ENCODE peak calls at places on chromosomes 16 and 17, in ten cellular contexts. O, N, B, R, F, G, D, Y, T and S are unnamed samples. For H3K4me1, the result is how much of the 10 kb centered on the place peaks cover.

GRCh38 chr17:21359483-21359840 is 16.7 kb upstream of the KCNJ12 start:
- DNase-seq in B (no peak), N (no peak), D (no peak), T (no peak), R (no peak), G (no peak), Y (no peak), F (no peak), O (no peak), S (no peak)

GRCh38 chr17:47603830-47604229 is 45.9 kb upstream of the KPNB1 start:
- DNase-seq in G (no peak), D (no peak), Y (no peak), N (no peak), R (no peak), B (no peak), T (no peak), F (no peak), O (no peak), S (no peak)

GRCh38 chr16:55465077-55465896 is 13.7 kb upstream of the MMP2 start:
- DNase-seq in B (peak), G (peak), O (peak), D (peak), T (peak), R (peak), N (peak), F (peak), Y (peak), S (peak)

GRCh38 chr16:84930298-84931106 is 80.8 kb downstream of the ZDHHC7 start:
- DNase-seq in R (no peak), T (no peak), O (no peak), F (no peak), D (no peak), G (no peak), B (no peak), Y (no peak), N (no peak), S (no peak)

GRCh38 chr16:68319185-68319908 is 8.5 kb downstream of the PRMT7 start:
- DNase-seq in Y (no peak), O (no peak), G (no peak), R (no peak), N (no peak), T (no peak), F (no peak), B (no peak), D (no peak), S (no peak)

GRCh38 chr17:51000835-51001638 is 119.6 kb downstream of the SPAG9 start:
- DNase-seq in T (peak), G (peak), R (no peak), D (no peak), N (peak), O (no peak), B (peak), Y (no peak), F (no peak), S (peak)

GRCh38 chr17:76281573-76282371 is 16.6 kb downstream of the UBALD2 start:
- DNase-seq in Y (peak), F (no peak), O (no peak), T (no peak), R (no peak), B (no peak), G (peak), D (no peak), N (no peak), S (no peak)

GRCh38 chr16:695355-696089 is 5.3 kb upstream of the WDR24 start:
- DNase-seq in T (no peak), N (peak), G (no peak), F (peak), D (peak), R (no peak), O (no peak), Y (no peak), B (peak), S (peak)

GRCh38 chr16:57988929-57989328 is 11.5 kb downstream of the ZNF319 start:
- DNase-seq in B (no peak), N (peak), O (no peak), R (peak), D (no peak), F (no peak), G (no peak), T (no peak), Y (peak), S (no peak)

GRCh38 chr16:49503242-49504022 is 129.8 kb downstream of the C16orf78 start:
- DNase-seq in O (no peak), F (no peak), R (no peak), Y (no peak), B (no peak), N (no peak), T (no peak), D (no peak), G (no peak), S (no peak)

GRCh38 chr17:62703269-62703775 is 75.9 kb downstream of the MRC2 start:
- DNase-seq in R (no peak), O (no peak), F (peak), Y (no peak), T (no peak), N (peak), D (no peak), B (no peak), G (peak), S (no peak)
- H3K4me3 ChIP-seq in R (peak), O (no peak), F (peak), Y (peak), T (peak), N (no peak), D (no peak), B (no peak), G (peak), S (peak)

DNA sequence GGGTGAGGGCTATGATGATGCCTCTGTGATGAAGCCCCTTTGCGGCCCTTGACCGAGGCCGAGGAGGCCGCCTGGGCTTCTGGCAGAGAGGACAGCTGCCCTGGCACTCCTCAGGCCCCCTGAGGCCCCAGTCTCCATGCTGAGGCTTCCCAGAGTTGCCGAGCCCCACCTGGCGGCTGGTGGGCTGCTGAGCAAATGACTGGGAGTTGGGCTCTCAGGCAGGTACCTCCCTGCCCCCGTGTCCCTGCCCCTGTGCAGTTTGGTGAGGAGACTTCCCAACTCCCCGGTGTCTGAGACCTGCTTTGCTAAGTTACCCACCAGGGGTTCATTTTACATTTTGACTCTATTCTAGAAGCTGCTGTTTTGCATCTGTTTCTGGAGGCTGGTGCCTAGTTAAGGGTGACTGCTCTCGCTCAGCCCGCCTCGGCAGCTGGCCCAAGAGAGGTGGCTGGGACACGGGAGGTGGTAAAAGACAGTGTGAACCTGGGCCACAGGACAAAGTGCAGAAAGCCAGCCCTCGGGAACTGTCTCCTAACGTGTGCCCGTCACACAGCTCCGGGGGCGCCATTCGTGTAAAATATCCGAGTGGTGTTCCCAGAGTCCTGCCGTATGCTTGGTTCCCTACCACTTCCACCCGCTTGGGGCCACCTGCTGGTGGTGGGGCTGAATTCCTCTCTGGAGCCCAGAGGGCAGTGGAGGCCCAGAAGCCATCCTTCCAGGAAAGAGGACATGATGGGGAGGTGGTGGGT is 134.5 kb downstream of the RAB11FIP4 start:
- DNase-seq in G (peak), O (no peak), Y (no peak), F (no peak), B (peak), T (peak), N (no peak), R (no peak), D (no peak), S (no peak)
- H3K4me1 ChIP-seq in G (under half), O (under half), Y (under half), F (under half), B (under half), T (under half), N (under half), R (under half), D (under half), S (under half)

DNA sequence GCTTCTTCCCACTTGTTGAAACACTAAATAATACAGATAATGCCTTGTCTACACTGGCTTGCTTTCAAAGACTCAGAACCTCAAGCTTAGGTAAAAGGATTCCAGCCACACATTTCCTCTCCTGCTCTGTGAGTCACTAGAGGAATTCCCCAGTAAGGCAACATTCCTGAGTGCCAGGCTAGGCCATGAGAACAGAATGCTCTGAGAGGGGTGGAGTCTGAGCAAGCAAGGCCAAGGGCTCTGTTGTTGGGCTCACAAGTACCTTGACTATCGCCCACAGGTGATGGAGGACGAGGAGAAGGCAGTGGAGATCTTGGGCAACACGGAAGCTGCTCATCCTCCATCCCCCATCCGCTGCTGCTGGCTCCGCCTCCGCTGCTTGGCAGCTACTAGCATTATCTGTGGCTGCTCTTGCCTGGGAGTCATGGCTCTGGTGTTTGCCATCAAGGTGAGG is 6.7 kb upstream of the PHKG2 start:
- DNase-seq in D (no peak), G (peak), B (peak), N (peak), F (peak), Y (no peak), O (peak), T (no peak), R (no peak), S (no peak)
- H3K27ac ChIP-seq in D (no peak), G (peak), B (peak), N (peak), F (peak), Y (peak), O (peak), T (no peak), R (peak), S (no peak)

DNA sequence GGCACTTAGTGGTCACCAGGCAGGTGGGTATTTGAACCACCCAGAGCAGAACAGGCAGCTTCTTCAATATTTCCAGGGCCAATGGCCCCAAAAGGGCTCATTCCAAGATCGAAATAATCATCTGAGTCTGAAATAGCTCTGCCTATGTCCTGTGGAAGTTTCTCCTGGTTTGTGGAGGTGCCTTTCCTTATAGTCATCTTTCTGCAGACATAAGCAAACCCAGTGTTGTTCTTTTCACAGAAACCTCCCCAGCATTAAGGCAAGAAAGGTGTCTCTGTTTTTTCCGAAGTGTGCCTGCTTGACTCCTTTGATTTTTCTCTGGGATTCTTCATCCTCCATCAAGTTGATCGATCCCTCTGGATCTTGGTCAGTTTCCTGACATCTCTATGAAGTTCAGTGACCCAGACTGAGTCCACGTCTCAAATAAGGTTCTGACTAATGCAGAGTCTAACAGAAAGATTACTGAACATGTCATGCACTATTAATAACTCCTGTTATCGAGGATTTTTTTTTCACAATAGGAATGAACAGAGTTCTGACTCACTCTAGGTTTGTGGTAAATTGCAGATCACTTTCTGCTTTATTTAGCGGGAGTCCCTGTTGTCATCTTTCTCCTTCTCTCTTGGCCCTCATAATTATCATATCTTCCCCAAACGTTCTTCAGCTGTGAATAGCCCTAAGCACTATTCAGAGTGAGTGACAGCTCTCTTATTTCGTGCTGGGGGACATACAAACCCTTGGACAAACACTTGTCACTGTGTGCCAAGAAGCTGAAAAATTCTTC is 1.5 kb downstream of the LRRC3C start:
- DNase-seq in N (peak), R (no peak), B (peak), O (no peak), F (no peak), Y (no peak), T (no peak), G (peak), D (no peak), S (no peak)
- H3K4me3 ChIP-seq in N (no peak), R (peak), B (no peak), O (no peak), F (peak), Y (peak), T (peak), G (no peak), D (no peak), S (no peak)

GRCh38 chr16:87212026-87212425 is 105.2 kb downstream of the C16orf95 start:
- DNase-seq in G (peak), R (no peak), T (no peak), O (no peak), N (no peak), D (no peak), F (no peak), Y (no peak), B (no peak), S (no peak)
- H3K4me1 ChIP-seq in G (under half), R (under half), T (under half), O (under half), N (under half), D (under half), F (under half), Y (under half), B (under half), S (under half)

DNA sequence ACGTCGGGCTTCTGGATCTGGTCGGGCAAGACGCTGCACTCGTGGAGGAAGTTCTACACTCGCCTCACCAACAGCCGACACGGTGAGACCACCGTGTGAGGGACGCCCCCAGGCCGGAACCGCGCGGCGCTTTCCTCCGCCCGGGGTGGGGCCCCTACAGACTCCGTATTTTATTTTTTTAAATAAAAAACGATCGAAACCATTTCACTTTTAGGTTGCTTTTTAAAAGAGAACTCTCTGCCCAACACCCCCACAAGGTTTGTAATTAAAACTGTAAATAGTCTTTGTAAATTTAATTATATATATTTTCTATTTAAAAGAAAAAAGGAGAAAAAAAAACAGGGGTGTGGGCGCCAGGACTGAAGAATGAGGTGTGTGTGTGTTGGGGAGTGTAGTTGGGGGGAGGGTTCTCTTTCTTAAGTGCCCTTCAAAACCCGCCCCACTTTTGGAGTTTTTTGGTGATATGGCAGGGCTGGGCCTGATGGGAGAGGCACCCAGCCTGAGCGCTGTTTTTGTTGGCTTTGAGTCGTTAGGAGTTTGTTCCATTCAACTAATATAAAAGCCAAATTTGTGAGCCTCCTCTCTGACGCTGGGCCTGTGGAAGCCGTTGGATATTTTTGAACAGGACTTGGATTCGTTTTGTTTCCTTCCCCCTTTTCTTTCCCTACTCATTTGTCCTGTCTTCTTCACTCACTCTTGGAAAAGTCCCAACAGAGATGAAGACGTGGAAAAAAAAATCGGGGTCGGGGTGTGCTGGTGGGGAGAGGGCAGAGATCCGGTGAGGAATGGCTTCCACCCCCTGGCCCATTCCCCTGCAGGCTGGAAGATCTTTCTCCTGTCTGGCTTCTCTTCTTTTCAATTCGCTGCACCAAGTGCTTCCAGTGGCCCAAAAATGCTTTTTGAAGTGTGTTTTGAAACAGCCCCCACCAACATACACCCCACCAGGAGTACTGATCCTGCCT is 2.3 kb downstream of the FZD2 start:
- DNase-seq in D (no peak), G (no peak), F (no peak), Y (no peak), R (no peak), N (no peak), T (no peak), B (no peak), O (no peak), S (no peak)
- H3K27ac ChIP-seq in D (no peak), G (peak), F (no peak), Y (no peak), R (peak), N (no peak), T (no peak), B (no peak), O (peak), S (no peak)

DNA sequence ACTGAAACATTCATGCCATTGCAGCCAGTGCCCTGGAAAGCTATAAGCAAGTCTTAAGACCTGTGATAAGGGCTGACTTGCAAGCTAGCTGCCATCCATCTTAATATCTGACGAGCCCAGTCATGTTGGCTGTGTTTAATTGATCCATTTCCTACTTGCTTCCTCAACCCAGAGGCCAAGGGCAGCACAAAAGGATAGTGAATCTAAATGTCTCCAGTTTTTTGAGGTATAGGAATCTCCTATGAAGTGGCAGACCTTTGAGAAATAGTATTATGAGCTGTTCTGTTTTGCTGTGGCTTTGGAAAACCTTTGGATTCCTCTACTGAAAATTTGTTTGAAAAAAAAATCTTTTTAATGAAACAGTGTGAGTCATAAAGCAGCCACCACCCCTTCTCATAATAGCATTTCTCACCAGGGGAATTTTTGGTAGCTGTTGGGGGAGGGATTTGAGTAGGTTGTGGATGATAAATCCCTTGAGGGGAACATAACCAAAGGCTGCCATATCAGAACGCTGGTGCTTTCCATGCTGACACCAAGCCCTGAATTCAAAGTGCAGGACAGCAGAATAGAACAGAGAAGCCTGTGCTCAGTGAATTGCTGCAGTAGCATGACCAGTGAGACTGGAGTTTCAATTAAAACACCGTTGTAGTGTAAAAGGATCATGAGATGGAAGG is 12.9 kb downstream of the ZNRF1 start:
- DNase-seq in T (no peak), B (no peak), Y (no peak), G (peak), O (no peak), F (no peak), N (peak), R (no peak), D (no peak), S (peak)
- H3K4me3 ChIP-seq in T (no peak), B (no peak), Y (peak), G (no peak), O (no peak), F (no peak), N (peak), R (peak), D (no peak), S (no peak)